ENCODE peak calls at places on chromosomes 11 and 22, in eight cellular contexts. S is psoas muscle; Y is transverse colon; T is T47D; V is activated T-cell treated with anti-CD3 and anti-CD28 coated beads for 48 hours; R is activated CD4-positive, alpha-beta T cell treated with anti-CD3 and anti-CD28 coated beads for 1 hour; C is T-cell; K is AML-193. G is an unnamed sample.

GRCh38 chr22:42279425-42280020 is 9.1 kb upstream of the TCF20 start:
- DNase-seq in S (no peak), Y (no peak), T (no peak), V (no peak), R (no peak), C (no peak), K (no peak), G (no peak)

GRCh38 chr11:58914821-58915543 is 24.3 kb upstream of the GLYATL1 start:
- DNase-seq in S (no peak), Y (no peak), T (no peak), V (no peak), R (no peak), C (no peak), K (no peak), G (no peak)

GRCh38 chr11:59756845-59757244 is 1.7 kb downstream of the STX3 start:
- DNase-seq in S (no peak), Y (peak), T (peak), V (no peak), R (no peak), C (no peak), K (peak), G (no peak)

GRCh38 chr11:74932169-74932568 is 16.7 kb downstream of the XRRA1 start:
- DNase-seq in S (no peak), Y (no peak), T (no peak), V (no peak), R (no peak), C (no peak), K (no peak), G (no peak)

GRCh38 chr11:112223754-112224532 is 2.3 kb upstream of the PTS start:
- DNase-seq in S (no peak), Y (no peak), T (no peak), V (no peak), R (no peak), C (no peak), K (no peak), G (no peak)

GRCh38 chr11:17933710-17934109 is 79.1 kb downstream of the SERGEF start:
- DNase-seq in S (no peak), Y (no peak), T (no peak), V (no peak), R (no peak), C (no peak), K (no peak), G (no peak)

GRCh38 chr11:117600261-117600783 is 196.7 kb downstream of the DSCAML1 start:
- DNase-seq in S (no peak), Y (no peak), T (no peak), V (no peak), R (no peak), C (no peak), K (no peak), G (no peak)

GRCh38 chr11:62324738-62325556 is 12.3 kb upstream of the ASRGL1 start:
- DNase-seq in S (no peak), Y (peak), T (peak), V (peak), R (peak), C (peak), K (peak), G (peak)

GRCh38 chr11:130555251-130555841 is 106.9 kb downstream of the ADAMTS15 start:
- DNase-seq in S (peak), Y (no peak), T (no peak), V (no peak), R (no peak), C (no peak), K (no peak), G (peak)

GRCh38 chr11:61957028-61957770 is 7.0 kb downstream of the BEST1 start:
- DNase-seq in S (no peak), Y (no peak), T (no peak), V (no peak), R (no peak), C (no peak), K (no peak), G (no peak)

GRCh38 chr11:64661146-64661545 is 61.9 kb downstream of the NRXN2 start:
- DNase-seq in S (peak), Y (no peak), T (no peak), V (no peak), R (no peak), C (no peak), K (no peak), G (peak)

GRCh38 chr22:38450234-38450797 is 4.7 kb downstream of the KCNJ4 start:
- DNase-seq in S (no peak), Y (no peak), T (no peak), V (no peak), R (no peak), C (no peak), K (no peak), G (no peak)

GRCh38 chr11:65489706-65490310 is 9.0 kb upstream of the MALAT1 start:
- DNase-seq in S (peak), Y (peak), T (peak), V (no peak), R (no peak), C (no peak), K (no peak), G (peak)

GRCh38 chr11:15288801-15289342 is 174.1 kb downstream of the INSC start:
- DNase-seq in S (no peak), Y (no peak), T (peak), V (no peak), R (no peak), C (no peak), K (no peak), G (no peak)

GRCh38 chr22:39463931-39464390 is 7.1 kb downstream of the MGAT3 start:
- DNase-seq in S (peak), Y (no peak), T (no peak), V (no peak), R (no peak), C (no peak), K (no peak), G (no peak)

GRCh38 chr11:27204527-27204926 is 158.5 kb downstream of the CCDC34 start:
- DNase-seq in S (no peak), Y (peak), T (peak), V (no peak), R (no peak), C (no peak), K (no peak), G (no peak)

GRCh38 chr11:130020323-130020722 is 17.7 kb upstream of the PRDM10 start:
- DNase-seq in S (no peak), Y (no peak), T (no peak), V (no peak), R (no peak), C (no peak), K (no peak), G (no peak)

GRCh38 chr22:39530692-39531331 is 1.7 kb downstream of the RPS19BP1 start:
- DNase-seq in S (no peak), Y (no peak), T (no peak), V (no peak), R (no peak), C (no peak), K (peak), G (peak)

GRCh38 chr11:124174001-124174400 is 9.1 kb upstream of the OR10D3 start:
- DNase-seq in S (no peak), Y (no peak), T (peak), V (no peak), R (no peak), C (no peak), K (no peak), G (peak)

GRCh38 chr11:108766596-108767173 is 101.8 kb downstream of the DDX10 start:
- DNase-seq in S (no peak), Y (no peak), T (no peak), V (no peak), R (no peak), C (no peak), K (no peak), G (no peak)

GRCh38 chr11:71484248-71485062 is 31.5 kb downstream of the NADSYN1 start:
- DNase-seq in S (no peak), Y (no peak), T (no peak), V (no peak), R (no peak), C (no peak), K (no peak), G (no peak)

GRCh38 chr11:66974724-66975402 is at the start of gene C11orf86:
- DNase-seq in S (no peak), Y (peak), T (no peak), V (no peak), R (no peak), C (no peak), K (no peak), G (no peak)

GRCh38 chr11:59692915-59693314 is 20.7 kb downstream of the OR10V1 start:
- DNase-seq in S (no peak), Y (no peak), T (no peak), V (no peak), R (no peak), C (no peak), K (no peak), G (no peak)

GRCh38 chr11:69430566-69430965 is 50.9 kb upstream of the LINC01488 start:
- DNase-seq in S (no peak), Y (no peak), T (peak), V (no peak), R (no peak), C (no peak), K (no peak), G (no peak)

G was measured in fibroblast of gingiva.